ENCODE peak calls at places on chromosomes 1 and 21, in ten cellular contexts. U is CD4-positive, alpha-beta T cell; G is EH; W is effector CD4-positive, alpha-beta T cell; N is DMS153; B is AG09309; P is BJ; Z is heart right ventricle; E is activated naive CD4-positive, alpha-beta T cell treated with anti-CD3 and anti-CD28 coated beads, Interleukin-2, amount 50 U/mL, for 16 hours; F is stimulated activated CD4-positive, alpha-beta T cell treated with anti-CD3 and anti-CD28 coated beads, TNF-alpha, amount 100 ng/mL, for 4 hours. C is an unnamed sample.
A peak's percentile ranks its signal among the peaks of the same experiment; 100 is the strongest.

GRCh38 chr1:38047603-38048146 is 1.1 kb upstream of the POU3F1 start:
- DNase-seq in W (no peak), Z (no peak), G (peak; percentile 43), E (no peak), P (no peak), N (no peak), B (no peak), U (no peak), F (no peak), C (no peak)

GRCh38 chr1:191913234-191913948 is 244.9 kb upstream of the RGS18 start:
- DNase-seq in W (no peak), E (no peak), N (no peak), F (no peak), P (no peak), U (no peak), G (no peak), B (no peak), Z (no peak), C (no peak)

GRCh38 chr21:38365521-38365920 is 108.7 kb downstream of the KCNJ15 start:
- DNase-seq in F (no peak), W (no peak), G (no peak), B (no peak), N (no peak), Z (no peak), E (no peak), U (no peak), P (no peak), C (no peak)

GRCh38 chr1:58764294-58764978 is 19.4 kb downstream of the JUN start:
- DNase-seq in N (no peak), U (no peak), B (peak; percentile 88), W (no peak), E (no peak), F (no peak), Z (no peak), P (peak; percentile 86), G (peak; percentile 96), C (no peak)

GRCh38 chr1:229000187-229000586 is 264.9 kb downstream of the RHOU start:
- DNase-seq in W (no peak), Z (no peak), N (no peak), E (no peak), B (no peak), U (no peak), F (no peak), G (no peak), P (no peak), C (no peak)

GRCh38 chr1:56516539-56517252 is 62.7 kb downstream of the PLPP3 start:
- DNase-seq in W (no peak), N (peak; percentile 80), P (peak; percentile 13), E (no peak), B (peak; percentile 27), G (peak; percentile 55), Z (no peak), F (no peak), U (no peak), C (peak; percentile 60)

GRCh38 chr1:40844887-40845878 is 17.0 kb downstream of the CITED4 start:
- DNase-seq in N (no peak), U (peak; percentile 15), E (no peak), B (no peak), P (no peak), F (no peak), G (no peak), W (no peak), Z (no peak), C (no peak)

GRCh38 chr1:52139817-52140540 is 1.9 kb upstream of the ZFYVE9 start:
- DNase-seq in G (peak; percentile 81), P (no peak), U (no peak), Z (no peak), F (peak; percentile 18), N (no peak), E (peak; percentile 17), W (no peak), B (peak; percentile 81), C (no peak)

GRCh38 chr1:69737527-69738176 is 169.9 kb downstream of the LRRC7 start:
- DNase-seq in N (peak; percentile 59), Z (no peak), F (no peak), B (peak; percentile 42), P (peak; percentile 9), U (no peak), W (no peak), E (no peak), G (peak; percentile 67), C (peak; percentile 49)

GRCh38 chr1:84382127-84382526 is 16.2 kb upstream of the DNASE2B start:
- DNase-seq in E (no peak), W (no peak), N (no peak), F (no peak), Z (no peak), B (no peak), G (peak; percentile 47), P (no peak), U (no peak), C (no peak)

GRCh38 chr1:200351826-200352549 is 57.8 kb downstream of the ZNF281 start:
- DNase-seq in W (no peak), F (no peak), E (peak; percentile 12), P (peak; percentile 97), N (no peak), U (no peak), Z (no peak), G (peak; percentile 98), B (peak; percentile 99), C (no peak)

GRCh38 chr1:93813076-93813475 is 65.9 kb downstream of the DNTTIP2 start:
- DNase-seq in W (no peak), B (no peak), Z (no peak), N (no peak), F (no peak), E (no peak), P (no peak), G (no peak), U (no peak), C (no peak)

GRCh38 chr1:4969556-4970129 is 315.2 kb downstream of the AJAP1 start:
- DNase-seq in P (no peak), N (no peak), E (no peak), U (no peak), F (no peak), B (no peak), Z (no peak), G (no peak), W (no peak), C (no peak)